ENCODE peak calls at places on chromosomes 4 and X, in five cellular contexts. P, C, S, M and Z are unnamed samples.

GRCh38 chr4:139401368-139401767 is 52.6 kb upstream of the RAB33B start:
- DNase-seq in C (no peak), M (no peak), S (no peak), P (no peak), Z (no peak)

GRCh38 chr4:148329751-148330150 is 112.5 kb downstream of the NR3C2 start:
- DNase-seq in S (no peak), C (no peak), M (no peak), P (no peak), Z (no peak)

GRCh38 chr4:180057198-180057821 is 2185.9 kb upstream of the TENM3 start:
- DNase-seq in C (peak), S (no peak), M (no peak), P (no peak), Z (peak)

GRCh38 chr4:40003986-40004385 is 26.3 kb upstream of the PDS5A start:
- DNase-seq in C (peak), P (no peak), S (no peak), M (no peak), Z (no peak)

GRCh38 chr4:89251396-89251795 is 56.2 kb downstream of the GPRIN3 start:
- DNase-seq in M (no peak), S (no peak), P (no peak), C (no peak), Z (no peak)

GRCh38 chrX:12349201-12349600 is 210.9 kb downstream of the FRMPD4 start:
- DNase-seq in C (no peak), S (peak), M (no peak), P (peak), Z (no peak)

GRCh38 chr4:159398236-159398638 is 295.4 kb downstream of the RAPGEF2 start:
- DNase-seq in M (no peak), S (no peak), P (no peak), C (peak), Z (no peak)

GRCh38 chr4:14994242-14994641 is 8.0 kb upstream of the CPEB2 start:
- DNase-seq in S (no peak), C (peak), P (no peak), M (peak), Z (no peak)

GRCh38 chr4:4555916-4556315 is 14.1 kb upstream of the STX18 start:
- DNase-seq in C (peak), M (peak), S (no peak), P (no peak), Z (no peak)

GRCh38 chrX:2360731-2361130 is 140.0 kb downstream of the DHRSX start:
- DNase-seq in S (no peak), P (no peak), M (peak), C (no peak), Z (no peak)

GRCh38 chrX:154011376-154012335 is 8.0 kb downstream of the IRAK1 start:
- DNase-seq in C (no peak), S (no peak), M (peak), P (no peak), Z (no peak)

GRCh38 chr4:43835869-43836268 is 612.7 kb downstream of the KCTD8 start:
- DNase-seq in C (no peak), S (no peak), M (no peak), P (no peak), Z (no peak)

GRCh38 chrX:24996096-24996709 is 19.6 kb downstream of the ARX start:
- DNase-seq in P (peak), S (no peak), C (no peak), M (no peak), Z (no peak)

GRCh38 chr4:182190306-182190705 is 52.9 kb upstream of the TENM3 start:
- DNase-seq in S (no peak), M (no peak), C (no peak), P (no peak), Z (no peak)

GRCh38 chrX:17861496-17862011 is 456 bp upstream of the RAI2 start:
- DNase-seq in M (no peak), C (no peak), P (no peak), S (no peak), Z (no peak)

GRCh38 chrX:41596586-41596985 is 92.2 kb upstream of the GPR34 start:
- DNase-seq in S (no peak), M (no peak), C (no peak), P (no peak), Z (no peak)

GRCh38 chrX:133402042-133402453 is 13.2 kb downstream of the GPC4 start:
- DNase-seq in M (no peak), S (no peak), C (peak), P (no peak), Z (no peak)

GRCh38 chr4:141223418-141223817 is 2.7 kb downstream of the ZNF330 start:
- DNase-seq in M (no peak), S (no peak), P (no peak), C (no peak), Z (no peak)

GRCh38 chr4:73679836-73680235 is 59.6 kb upstream of the RASSF6 start:
- DNase-seq in S (no peak), C (no peak), M (no peak), P (no peak), Z (no peak)

GRCh38 chr4:185902654-185903053 is 90.7 kb upstream of the SORBS2 start:
- DNase-seq in S (no peak), P (no peak), C (no peak), M (no peak), Z (no peak)

GRCh38 chr4:56342746-56343145 is 44.5 kb downstream of the AASDH start:
- DNase-seq in P (no peak), S (no peak), C (no peak), M (no peak), Z (no peak)

GRCh38 chrX:9619581-9619980 is 146.1 kb downstream of the GPR143 start:
- DNase-seq in C (no peak), P (peak), S (no peak), M (no peak), Z (no peak)

GRCh38 chr4:187193141-187193540 is 469.5 kb upstream of the FAT1 start:
- DNase-seq in M (no peak), P (no peak), S (no peak), C (no peak), Z (no peak)

GRCh38 chr4:80803337-80803736 is 227.2 kb upstream of the BMP3 start:
- DNase-seq in S (no peak), M (no peak), C (no peak), P (no peak), Z (no peak)

GRCh38 chrX:19805054-19805690 is 82.2 kb downstream of the SH3KBP1 start:
- DNase-seq in P (no peak), C (no peak), M (no peak), S (no peak), Z (no peak)

GRCh38 chr4:33996075-33996718 is 2248.1 kb downstream of the ARAP2 start:
- DNase-seq in P (no peak), C (no peak), M (peak), S (no peak), Z (no peak)

GRCh38 chrX:26442340-26442739 is 226.4 kb downstream of the MAGEB5 start:
- DNase-seq in P (no peak), S (no peak), M (peak), C (no peak), Z (peak)

GRCh38 chr4:118941149-118941548 is 52.5 kb downstream of the SYNPO2 start:
- DNase-seq in P (no peak), S (no peak), C (peak), M (no peak), Z (no peak)

GRCh38 chr4:153488006-153488718 is 22.0 kb downstream of the TMEM131L start:
- DNase-seq in M (no peak), S (no peak), C (no peak), P (no peak), Z (no peak)

GRCh38 chr4:15649914-15650545 is 5.1 kb downstream of the FBXL5 start:
- DNase-seq in M (peak), C (peak), P (peak), S (no peak), Z (peak)

GRCh38 chrX:109537324-109537665 is 651 bp downstream of the NXT2 start:
- DNase-seq in M (peak), C (peak), S (no peak), P (no peak), Z (no peak)

GRCh38 chr4:152968806-152969394 is 32.8 kb downstream of the FHDC1 start:
- DNase-seq in M (peak), C (no peak), S (no peak), P (no peak), Z (no peak)

GRCh38 chr4:174201898-174202297 is 81.6 kb downstream of the FBXO8 start:
- DNase-seq in C (peak), M (no peak), S (no peak), P (no peak), Z (no peak)

GRCh38 chr4:57424231-57424897 is 314.2 kb upstream of the IGFBP7 start:
- DNase-seq in C (no peak), M (peak), P (no peak), S (no peak), Z (no peak)

GRCh38 chr4:183828125-183828524 is 77.0 kb upstream of the STOX2 start:
- DNase-seq in M (no peak), C (no peak), P (no peak), S (no peak), Z (no peak)

GRCh38 chrX:25337841-25338240 is 322.1 kb upstream of the ARX start:
- DNase-seq in M (no peak), C (no peak), P (no peak), S (no peak), Z (no peak)

GRCh38 chrX:106684207-106684606 is 42.3 kb upstream of the RNF128 start:
- DNase-seq in S (no peak), P (no peak), C (no peak), M (no peak), Z (no peak)

GRCh38 chrX:106680716-106681115 is 45.8 kb upstream of the RNF128 start:
- DNase-seq in S (no peak), C (no peak), M (no peak), P (no peak), Z (no peak)
- H2BK12ac ChIP-seq in S (no peak), C (no peak), M (no peak), P (no peak), Z (no peak)

DNA sequence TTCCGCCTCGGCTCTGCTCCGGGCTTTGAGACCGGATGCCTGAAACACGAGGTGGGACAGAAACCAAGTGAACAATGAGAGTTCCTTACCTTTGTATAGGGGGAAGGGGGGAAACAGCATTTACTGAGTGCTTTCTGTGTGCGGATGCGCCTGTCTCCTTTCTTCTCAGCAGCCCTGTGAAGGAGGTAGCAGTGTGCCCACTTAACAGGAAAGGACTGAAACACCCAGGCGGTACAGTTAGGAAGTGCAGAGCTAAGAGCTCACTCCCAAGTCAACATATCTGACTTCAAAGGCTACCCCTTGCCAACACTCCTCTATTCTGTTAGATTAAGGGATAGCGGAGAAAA is 43.1 kb upstream of the TMSB15B start:
- DNase-seq in P (no peak), M (peak), C (peak), S (no peak), Z (no peak)
- H3K27ac ChIP-seq in P (no peak), M (peak), C (peak), S (no peak), Z (peak)

GRCh38 chr4:108048997-108049396 is 59.3 kb downstream of the HADH start:
- DNase-seq in P (no peak), S (no peak), M (no peak), C (no peak), Z (no peak)

GRCh38 chr4:108048157-108048556 is 58.5 kb downstream of the HADH start:
- DNase-seq in P (no peak), C (no peak), S (no peak), M (no peak), Z (no peak)

GRCh38 chr4:108047199-108047598 is 57.5 kb downstream of the HADH start:
- DNase-seq in M (no peak), S (no peak), C (no peak), P (no peak), Z (no peak)

GRCh38 chr4:108051343-108051742 is 61.7 kb downstream of the HADH start:
- DNase-seq in S (no peak), M (no peak), C (peak), P (no peak), Z (no peak)

DNA sequence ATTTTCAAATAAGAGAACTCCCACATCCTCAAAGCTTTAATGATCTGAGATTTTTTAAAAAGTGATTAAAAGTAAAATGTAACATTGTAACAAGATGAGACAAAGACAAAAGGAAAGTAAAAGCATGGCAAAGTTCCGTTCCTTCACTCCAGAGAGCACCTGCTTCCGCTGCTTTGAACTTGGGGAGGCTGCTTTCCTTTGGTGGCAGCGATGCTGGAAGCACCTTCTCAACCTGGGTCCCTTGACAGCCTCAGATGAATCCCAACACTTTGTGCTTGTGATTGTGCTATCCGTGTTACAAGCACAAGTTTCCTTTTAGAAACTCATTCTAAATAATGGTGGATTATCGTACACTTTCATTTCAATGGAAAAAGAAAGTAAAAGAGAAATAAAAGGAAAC is 59.7 kb downstream of the HADH start:
- DNase-seq in S (no peak), M (no peak), C (no peak), P (no peak), Z (no peak)
- H2BK12ac ChIP-seq in S (no peak), M (no peak), C (no peak), P (no peak), Z (no peak)

GRCh38 chr4:169662226-169662625 is 41.8 kb downstream of the CLCN3 start:
- DNase-seq in C (peak), S (no peak), P (no peak), M (no peak), Z (no peak)

GRCh38 chr4:169665039-169665732 is 44.8 kb downstream of the CLCN3 start:
- DNase-seq in M (no peak), C (no peak), S (no peak), P (no peak), Z (no peak)

GRCh38 chr4:169663894-169664293 is 43.5 kb downstream of the CLCN3 start:
- DNase-seq in M (no peak), P (no peak), C (no peak), S (no peak), Z (peak)

GRCh38 chr4:169663402-169663801 is 43.0 kb downstream of the CLCN3 start:
- DNase-seq in S (no peak), P (no peak), C (no peak), M (no peak), Z (no peak)

DNA sequence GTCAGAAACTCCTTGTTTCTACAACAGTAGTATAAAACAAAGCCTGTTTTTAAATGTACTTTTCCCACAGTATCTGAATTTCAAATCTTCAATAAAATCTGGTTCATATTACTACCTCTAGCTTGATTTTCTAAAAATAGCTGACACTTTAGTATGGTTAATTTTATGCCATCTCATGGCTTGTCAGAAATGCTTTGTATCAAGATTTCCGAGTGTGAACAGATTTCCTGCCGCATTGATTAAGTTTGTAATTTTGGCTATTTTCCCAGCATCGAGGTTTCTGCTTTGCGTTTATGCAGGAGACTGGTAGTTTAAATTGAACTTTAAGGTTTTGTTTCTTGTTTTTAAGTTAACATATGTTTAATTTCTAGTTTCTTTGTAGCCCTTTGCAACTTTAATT is 44.2 kb downstream of the CLCN3 start:
- DNase-seq in S (no peak), P (no peak), C (no peak), M (no peak), Z (no peak)
- H3K27ac ChIP-seq in S (no peak), P (no peak), C (no peak), M (no peak), Z (no peak)

GRCh38 chrX:53235566-53235965 is 10.6 kb upstream of the KDM5C start:
- DNase-seq in M (no peak), S (no peak), C (no peak), P (no peak), Z (no peak)
- H2BK12ac ChIP-seq in M (no peak), S (no peak), C (no peak), P (no peak), Z (no peak)

GRCh38 chrX:114051667-114052315 is 532.1 kb upstream of the HTR2C start:
- DNase-seq in S (no peak), C (no peak), M (no peak), P (no peak), Z (no peak)
- H3K27ac ChIP-seq in S (no peak), C (no peak), M (no peak), P (no peak), Z (no peak)

DNA sequence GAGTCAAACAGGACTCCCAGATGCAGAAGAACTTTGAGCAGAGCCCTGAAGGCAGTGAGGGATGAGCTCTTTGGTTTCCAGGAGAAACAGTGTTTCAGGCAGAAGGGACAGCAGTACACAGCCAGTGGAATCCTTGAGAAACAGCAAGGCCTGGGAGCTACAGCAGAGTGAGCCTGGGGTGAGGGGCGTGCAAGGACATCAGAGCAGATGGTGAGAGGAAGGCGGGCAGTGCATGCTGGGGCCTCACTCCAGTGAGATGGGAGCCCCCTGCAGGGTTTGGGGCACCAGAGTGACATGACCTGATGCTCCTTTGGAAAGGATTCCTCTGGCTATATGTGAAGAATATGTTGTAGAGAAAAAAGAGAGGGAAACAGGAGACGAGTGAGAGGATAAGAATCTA is 98.1 kb upstream of the EGFL6 start:
- DNase-seq in S (no peak), C (no peak), P (peak), M (no peak), Z (no peak)
- H2BK12ac ChIP-seq in S (no peak), C (peak), P (no peak), M (no peak), Z (no peak)